ENCODE peak calls at places on chromosomes 12 and 14, in eight cellular contexts. One of them, this sample, is unnamed.

GRCh38 chr12:15788266-15789214 is 648 bp downstream of the EPS8 start:
- DNase-seq in AG10803: peak
- DNase-seq in ovary: no peak
- DNase-seq in RWPE1: peak
- DNase-seq in GM13977: peak
- DNase-seq in HFF-Myc: no peak
- DNase-seq in lower lobe of right lung: peak
- DNase-seq in transverse colon: peak
- DNase-seq in this sample: no peak

GRCh38 chr14:44960146-44960545 is 1.6 kb downstream of the KLHL28 start:
- DNase-seq in HFF-Myc: no peak
- DNase-seq in ovary: no peak
- DNase-seq in transverse colon: no peak
- DNase-seq in AG10803: peak
- DNase-seq in RWPE1: no peak
- DNase-seq in lower lobe of right lung: no peak
- DNase-seq in GM13977: no peak
- DNase-seq in this sample: no peak

GRCh38 chr14:24368215-24368561 is 204 bp downstream of the NFATC4 start:
- DNase-seq in RWPE1: no peak
- DNase-seq in lower lobe of right lung: no peak
- DNase-seq in AG10803: no peak
- DNase-seq in transverse colon: no peak
- DNase-seq in ovary: no peak
- DNase-seq in HFF-Myc: no peak
- DNase-seq in GM13977: peak
- DNase-seq in this sample: no peak

GRCh38 chr14:95156765-95157194 is 549 bp downstream of the DICER1 start:
- DNase-seq in HFF-Myc: no peak
- DNase-seq in lower lobe of right lung: peak
- DNase-seq in transverse colon: peak
- DNase-seq in RWPE1: peak
- DNase-seq in ovary: peak
- DNase-seq in AG10803: peak
- DNase-seq in GM13977: no peak
- DNase-seq in this sample: no peak

GRCh38 chr12:26566670-26567069 is 266.3 kb downstream of the ITPR2 start:
- DNase-seq in ovary: no peak
- DNase-seq in AG10803: peak
- DNase-seq in lower lobe of right lung: no peak
- DNase-seq in GM13977: no peak
- DNase-seq in HFF-Myc: peak
- DNase-seq in RWPE1: no peak
- DNase-seq in transverse colon: no peak
- DNase-seq in this sample: no peak

GRCh38 chr14:73795974-73796373 is 55.7 kb upstream of the PTGR2 start:
- DNase-seq in RWPE1: peak
- DNase-seq in HFF-Myc: peak
- DNase-seq in lower lobe of right lung: no peak
- DNase-seq in transverse colon: peak
- DNase-seq in ovary: no peak
- DNase-seq in AG10803: peak
- DNase-seq in GM13977: no peak
- DNase-seq in this sample: no peak

GRCh38 chr14:100815478-100816285 is 10.2 kb upstream of the MEG3 start:
- DNase-seq in RWPE1: no peak
- DNase-seq in AG10803: peak
- DNase-seq in ovary: peak
- DNase-seq in GM13977: no peak
- DNase-seq in lower lobe of right lung: no peak
- DNase-seq in HFF-Myc: no peak
- DNase-seq in transverse colon: no peak
- DNase-seq in this sample: no peak

GRCh38 chr12:106369624-106370346 is 12.2 kb downstream of the POLR3B start:
- DNase-seq in HFF-Myc: no peak
- DNase-seq in GM13977: no peak
- DNase-seq in lower lobe of right lung: no peak
- DNase-seq in ovary: no peak
- DNase-seq in RWPE1: peak
- DNase-seq in AG10803: peak
- DNase-seq in transverse colon: no peak
- DNase-seq in this sample: no peak

GRCh38 chr12:121114019-121114639 is 18.5 kb upstream of the P2RX7 start:
- DNase-seq in lower lobe of right lung: no peak
- DNase-seq in ovary: no peak
- DNase-seq in GM13977: no peak
- DNase-seq in RWPE1: no peak
- DNase-seq in transverse colon: no peak
- DNase-seq in AG10803: no peak
- DNase-seq in HFF-Myc: no peak
- DNase-seq in this sample: no peak

GRCh38 chr14:100146548-100147091 is 12.8 kb downstream of the DEGS2 start:
- DNase-seq in GM13977: no peak
- DNase-seq in AG10803: no peak
- DNase-seq in RWPE1: no peak
- DNase-seq in ovary: no peak
- DNase-seq in transverse colon: peak
- DNase-seq in lower lobe of right lung: no peak
- DNase-seq in HFF-Myc: no peak
- DNase-seq in this sample: no peak

GRCh38 chr12:88247241-88247643 is 105.1 kb downstream of the TMTC3 start:
- DNase-seq in HFF-Myc: peak
- DNase-seq in GM13977: no peak
- DNase-seq in transverse colon: no peak
- DNase-seq in RWPE1: peak
- DNase-seq in ovary: no peak
- DNase-seq in lower lobe of right lung: no peak
- DNase-seq in AG10803: peak
- DNase-seq in this sample: no peak

GRCh38 chr12:89709994-89710872 is 1.6 kb upstream of the ATP2B1 start:
- DNase-seq in lower lobe of right lung: peak
- DNase-seq in ovary: peak
- DNase-seq in AG10803: peak
- DNase-seq in GM13977: no peak
- DNase-seq in HFF-Myc: no peak
- DNase-seq in transverse colon: peak
- DNase-seq in RWPE1: no peak
- DNase-seq in this sample: peak

GRCh38 chr12:2804390-2805145 is 7.9 kb upstream of the ITFG2 start:
- DNase-seq in ovary: peak
- DNase-seq in GM13977: no peak
- DNase-seq in RWPE1: no peak
- DNase-seq in transverse colon: no peak
- DNase-seq in lower lobe of right lung: no peak
- DNase-seq in HFF-Myc: no peak
- DNase-seq in AG10803: peak
- DNase-seq in this sample: no peak

GRCh38 chr14:102141797-102142196 is 2.1 kb downstream of the WDR20 start:
- DNase-seq in transverse colon: no peak
- DNase-seq in RWPE1: no peak
- DNase-seq in GM13977: no peak
- DNase-seq in HFF-Myc: no peak
- DNase-seq in ovary: no peak
- DNase-seq in lower lobe of right lung: no peak
- DNase-seq in AG10803: no peak
- DNase-seq in this sample: no peak

GRCh38 chr12:48000878-48001321 is 3.4 kb downstream of the COL2A1 start:
- DNase-seq in HFF-Myc: no peak
- DNase-seq in GM13977: no peak
- DNase-seq in ovary: no peak
- DNase-seq in RWPE1: peak
- DNase-seq in transverse colon: no peak
- DNase-seq in lower lobe of right lung: no peak
- DNase-seq in AG10803: peak
- DNase-seq in this sample: no peak

GRCh38 chr12:84760091-84760490 is 152.5 kb downstream of the SLC6A15 start:
- DNase-seq in GM13977: no peak
- DNase-seq in AG10803: peak
- DNase-seq in lower lobe of right lung: no peak
- DNase-seq in transverse colon: no peak
- DNase-seq in ovary: no peak
- DNase-seq in HFF-Myc: no peak
- DNase-seq in RWPE1: no peak
- DNase-seq in this sample: no peak

GRCh38 chr14:89383171-89383845 is 33.7 kb downstream of the FOXN3 start:
- DNase-seq in AG10803: no peak
- DNase-seq in RWPE1: no peak
- DNase-seq in HFF-Myc: no peak
- DNase-seq in ovary: no peak
- DNase-seq in lower lobe of right lung: no peak
- DNase-seq in GM13977: no peak
- DNase-seq in transverse colon: no peak
- DNase-seq in this sample: no peak

GRCh38 chr14:49865431-49865859 is 12.9 kb upstream of the NEMF start:
- DNase-seq in RWPE1: peak
- DNase-seq in GM13977: no peak
- DNase-seq in HFF-Myc: peak
- DNase-seq in transverse colon: peak
- DNase-seq in ovary: peak
- DNase-seq in lower lobe of right lung: peak
- DNase-seq in AG10803: peak
- DNase-seq in this sample: no peak
- TF ChIP-seq CTCF in RWPE1: peak
- TF ChIP-seq CTCF in GM13977: peak
- TF ChIP-seq CTCF in HFF-Myc: peak
- TF ChIP-seq CTCF in transverse colon: peak
- TF ChIP-seq CTCF in ovary: peak
- TF ChIP-seq CTCF in lower lobe of right lung: peak
- TF ChIP-seq CTCF in AG10803: peak
- TF ChIP-seq CTCF in this sample: peak

GRCh38 chr14:79333198-79333546 is 878.1 kb downstream of the DIO2 start:
- DNase-seq in RWPE1: no peak
- DNase-seq in transverse colon: no peak
- DNase-seq in GM13977: no peak
- DNase-seq in lower lobe of right lung: no peak
- DNase-seq in HFF-Myc: no peak
- DNase-seq in ovary: no peak
- DNase-seq in AG10803: no peak
- DNase-seq in this sample: no peak

GRCh38 chr14:79328863-79329262 is 882.4 kb downstream of the DIO2 start:
- DNase-seq in HFF-Myc: no peak
- DNase-seq in transverse colon: no peak
- DNase-seq in GM13977: no peak
- DNase-seq in ovary: no peak
- DNase-seq in AG10803: no peak
- DNase-seq in lower lobe of right lung: no peak
- DNase-seq in RWPE1: no peak
- DNase-seq in this sample: no peak

GRCh38 chr14:79334272-79334671 is 877.0 kb downstream of the DIO2 start:
- DNase-seq in HFF-Myc: no peak
- DNase-seq in ovary: no peak
- DNase-seq in RWPE1: no peak
- DNase-seq in transverse colon: no peak
- DNase-seq in GM13977: no peak
- DNase-seq in lower lobe of right lung: no peak
- DNase-seq in AG10803: no peak
- DNase-seq in this sample: no peak

GRCh38 chr14:79331820-79332219 is 879.5 kb downstream of the DIO2 start:
- DNase-seq in transverse colon: no peak
- DNase-seq in GM13977: no peak
- DNase-seq in lower lobe of right lung: no peak
- DNase-seq in RWPE1: no peak
- DNase-seq in HFF-Myc: no peak
- DNase-seq in AG10803: no peak
- DNase-seq in ovary: no peak
- DNase-seq in this sample: no peak

GRCh38 chr14:79332504-79333197 is 878.7 kb downstream of the DIO2 start:
- DNase-seq in lower lobe of right lung: no peak
- DNase-seq in RWPE1: no peak
- DNase-seq in ovary: no peak
- DNase-seq in HFF-Myc: no peak
- DNase-seq in AG10803: no peak
- DNase-seq in transverse colon: no peak
- DNase-seq in GM13977: no peak
- DNase-seq in this sample: no peak
- TF ChIP-seq CTCF in lower lobe of right lung: no peak
- TF ChIP-seq CTCF in RWPE1: no peak
- TF ChIP-seq CTCF in ovary: no peak
- TF ChIP-seq CTCF in HFF-Myc: no peak
- TF ChIP-seq CTCF in AG10803: no peak
- TF ChIP-seq CTCF in transverse colon: no peak
- TF ChIP-seq CTCF in GM13977: no peak
- TF ChIP-seq CTCF in this sample: no peak

GRCh38 chr12:29730481-29730880 is 53.3 kb downstream of the TMTC1 start:
- DNase-seq in HFF-Myc: no peak
- DNase-seq in AG10803: no peak
- DNase-seq in transverse colon: no peak
- DNase-seq in RWPE1: no peak
- DNase-seq in GM13977: no peak
- DNase-seq in lower lobe of right lung: no peak
- DNase-seq in ovary: no peak
- DNase-seq in this sample: no peak
- TF ChIP-seq CTCF in HFF-Myc: no peak
- TF ChIP-seq CTCF in AG10803: no peak
- TF ChIP-seq CTCF in transverse colon: no peak
- TF ChIP-seq CTCF in RWPE1: no peak
- TF ChIP-seq CTCF in GM13977: no peak
- TF ChIP-seq CTCF in lower lobe of right lung: no peak
- TF ChIP-seq CTCF in ovary: no peak
- TF ChIP-seq CTCF in this sample: no peak

GRCh38 chr12:6336079-6336858 is 5.6 kb downstream of the TNFRSF1A start:
- DNase-seq in transverse colon: peak
- DNase-seq in ovary: peak
- DNase-seq in HFF-Myc: peak
- DNase-seq in GM13977: peak
- DNase-seq in lower lobe of right lung: peak
- DNase-seq in AG10803: peak
- DNase-seq in RWPE1: peak
- DNase-seq in this sample: peak

GRCh38 chr12:6334940-6335450 is 6.9 kb downstream of the TNFRSF1A start:
- DNase-seq in ovary: peak
- DNase-seq in GM13977: no peak
- DNase-seq in RWPE1: no peak
- DNase-seq in transverse colon: peak
- DNase-seq in AG10803: peak
- DNase-seq in HFF-Myc: no peak
- DNase-seq in lower lobe of right lung: no peak
- DNase-seq in this sample: peak

GRCh38 chr12:6334359-6334758 is 7.5 kb downstream of the TNFRSF1A start:
- DNase-seq in transverse colon: no peak
- DNase-seq in HFF-Myc: no peak
- DNase-seq in ovary: no peak
- DNase-seq in GM13977: no peak
- DNase-seq in AG10803: no peak
- DNase-seq in RWPE1: no peak
- DNase-seq in lower lobe of right lung: no peak
- DNase-seq in this sample: no peak

GRCh38 chr12:6336859-6337744 is 4.8 kb downstream of the TNFRSF1A start:
- DNase-seq in lower lobe of right lung: no peak
- DNase-seq in HFF-Myc: no peak
- DNase-seq in RWPE1: no peak
- DNase-seq in GM13977: no peak
- DNase-seq in ovary: peak
- DNase-seq in transverse colon: peak
- DNase-seq in AG10803: no peak
- DNase-seq in this sample: peak

GRCh38 chr12:6335451-6336078 is 6.3 kb downstream of the TNFRSF1A start:
- DNase-seq in ovary: peak
- DNase-seq in HFF-Myc: peak
- DNase-seq in RWPE1: peak
- DNase-seq in transverse colon: peak
- DNase-seq in lower lobe of right lung: peak
- DNase-seq in GM13977: peak
- DNase-seq in AG10803: peak
- DNase-seq in this sample: peak
- TF ChIP-seq CTCF in ovary: no peak
- TF ChIP-seq CTCF in HFF-Myc: peak
- TF ChIP-seq CTCF in RWPE1: peak
- TF ChIP-seq CTCF in transverse colon: peak
- TF ChIP-seq CTCF in lower lobe of right lung: peak
- TF ChIP-seq CTCF in GM13977: peak
- TF ChIP-seq CTCF in AG10803: peak
- TF ChIP-seq CTCF in this sample: peak